ENCODE peak calls at places on chromosomes 2 and 18, in four cellular contexts. J is WTC11, P is HepG2, D is K562. S is an unnamed sample.

GRCh38 chr2:64338910-64339500 is 115.0 kb upstream of the LGALSL start:
- DNase-seq in J (no peak), P (no peak), D (no peak), S (no peak)

GRCh38 chr2:45009303-45009927 is at the start of gene SIX2:
- DNase-seq in J (peak; percentile 97), P (peak; percentile 41), D (peak; percentile 8), S (peak; percentile 94)

GRCh38 chr2:20198001-20198400 is 26.9 kb downstream of the SDC1 start:
- DNase-seq in J (no peak), P (no peak), D (no peak), S (no peak)

GRCh38 chr2:127638361-127639110 is 7.4 kb upstream of the GPR17 start:
- DNase-seq in J (peak; percentile 72), P (no peak), D (peak; percentile 61), S (no peak)

GRCh38 chr2:39932198-39932597 is 153.1 kb upstream of the THUMPD2 start:
- DNase-seq in J (no peak), P (no peak), D (no peak), S (no peak)

GRCh38 chr2:133346654-133347053 is 221.6 kb downstream of the NCKAP5 start:
- DNase-seq in J (no peak), P (no peak), D (no peak), S (no peak)

GRCh38 chr2:96527052-96527964 is 9.2 kb upstream of the ARID5A start:
- DNase-seq in J (peak; percentile 59), P (no peak), D (no peak), S (no peak)

GRCh38 chr2:180002198-180002597 is 4.9 kb downstream of the CWC22 start:
- DNase-seq in J (no peak), P (no peak), D (no peak), S (no peak)

GRCh38 chr2:200812122-200813022 is 662 bp downstream of the BZW1 start:
- DNase-seq in J (peak; percentile 55), P (peak; percentile 74), D (peak; percentile 81), S (peak; percentile 57)

GRCh38 chr2:241564596-241565411 is 6.3 kb downstream of the BOK start:
- DNase-seq in J (no peak), P (no peak), D (no peak), S (no peak)

GRCh38 chr2:235573331-235574221 is 79.7 kb downstream of the AGAP1 start:
- DNase-seq in J (no peak), P (no peak), D (no peak), S (no peak)

GRCh38 chr18:58584219-58585127 is 44.4 kb downstream of the ALPK2 start:
- DNase-seq in J (no peak), P (no peak), D (no peak), S (no peak)

GRCh38 chr18:51643483-51643882 is 446.0 kb upstream of the MEX3C start:
- DNase-seq in J (no peak), P (no peak), D (no peak), S (no peak)

GRCh38 chr2:234328444-234328990 is 168.4 kb downstream of the ARL4C start:
- DNase-seq in J (no peak), P (no peak), D (no peak), S (no peak)

GRCh38 chr2:237695201-237695780 is 67.9 kb downstream of the LRRFIP1 start:
- DNase-seq in J (no peak), P (no peak), D (peak; percentile 57), S (no peak)

GRCh38 chr18:52236134-52236533 is 103.9 kb upstream of the DCC start:
- DNase-seq in J (no peak), P (no peak), D (no peak), S (no peak)

GRCh38 chr2:237861-238260 is 26.0 kb downstream of the SH3YL1 start:
- DNase-seq in J (no peak), P (no peak), D (peak; percentile 16), S (no peak)

GRCh38 chr2:1594281-1595171 is 149.8 kb downstream of the PXDN start:
- DNase-seq in J (no peak), P (no peak), D (no peak), S (no peak)

GRCh38 chr2:240604939-240605716 is 18.6 kb downstream of the CAPN10 start:
- DNase-seq in J (no peak), P (peak; percentile 71), D (no peak), S (no peak)

GRCh38 chr2:191618789-191619185 is 59.1 kb upstream of the NABP1 start:
- DNase-seq in J (no peak), P (no peak), D (no peak), S (no peak)
- TF ChIP-seq ELF4 in J (no peak), P (no peak), D (no peak), S (no peak)

DNA sequence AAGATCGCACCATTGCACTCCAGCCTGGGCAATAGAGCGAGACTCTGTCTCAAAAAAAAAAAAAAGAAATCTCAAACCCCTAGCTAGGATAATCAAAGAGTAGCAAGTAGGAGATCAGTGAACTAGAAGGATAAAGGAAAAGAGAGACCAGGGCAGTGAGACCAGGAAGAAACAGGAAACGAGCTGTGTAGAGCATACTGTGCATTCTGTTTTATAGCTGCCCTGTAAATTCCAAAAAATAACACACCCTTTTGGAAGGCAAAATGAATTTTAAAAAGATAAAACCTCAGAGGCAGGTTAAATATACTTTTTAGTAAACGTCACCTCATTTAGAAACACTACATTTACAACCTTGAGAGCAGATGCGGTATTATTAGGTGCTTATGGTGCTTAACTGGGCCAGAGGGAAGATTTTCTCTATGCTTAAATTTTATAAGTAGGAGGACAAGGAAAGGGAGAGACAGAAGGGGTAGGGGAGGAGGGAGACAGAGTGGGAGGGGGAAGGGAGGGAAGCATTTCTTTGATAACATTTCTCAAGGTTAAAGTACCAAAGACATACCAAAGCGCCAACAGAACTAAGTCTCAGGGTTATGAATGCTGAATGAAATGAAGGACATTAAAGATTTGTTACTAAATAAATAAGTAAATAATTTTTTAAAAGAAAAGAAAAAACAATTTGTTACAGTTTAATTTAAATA is 30.1 kb downstream of the FEZ2 start:
- DNase-seq in J (no peak), P (no peak), D (no peak), S (no peak)
- TF ChIP-seq SP1 in J (no peak), P (no peak), D (no peak), S (no peak)

DNA sequence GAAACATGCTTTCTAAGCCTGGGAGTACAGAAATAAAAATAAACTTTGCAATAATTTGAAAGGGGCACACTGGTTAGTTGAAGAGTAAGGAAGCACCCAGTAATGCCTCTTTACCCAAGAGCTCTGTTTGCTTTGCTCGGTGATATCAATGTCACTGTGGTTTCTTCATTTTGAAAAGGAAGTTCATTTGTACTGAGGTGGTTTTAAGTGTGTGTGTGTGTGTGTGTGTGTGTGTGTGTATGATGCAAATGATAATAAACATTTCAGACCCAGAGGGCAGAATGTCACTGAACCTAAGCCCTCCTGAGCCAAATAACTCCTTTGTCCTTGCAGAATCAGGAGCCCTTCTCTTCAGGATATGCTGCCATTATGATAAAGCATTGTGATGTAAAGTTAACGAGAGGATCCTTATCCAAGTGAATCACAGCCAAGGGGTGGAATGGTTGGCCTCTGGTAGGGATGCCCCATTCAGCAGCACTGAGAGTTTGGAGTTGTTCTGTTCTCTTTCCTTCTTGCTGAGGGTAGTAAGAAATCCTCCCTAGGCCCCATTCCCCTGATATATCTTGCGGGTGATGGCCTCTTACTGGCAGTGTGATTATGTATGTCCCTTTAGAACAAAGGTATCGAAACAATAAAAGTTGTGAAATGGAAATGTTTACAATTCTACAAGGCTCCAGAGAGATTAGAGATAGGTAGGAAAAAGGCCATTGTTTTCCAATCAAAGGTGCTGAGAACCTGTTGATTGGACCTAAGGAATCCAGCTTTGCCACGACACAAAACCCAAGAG is 7.6 kb downstream of the ITGA6 start:
- DNase-seq in J (no peak), P (no peak), D (no peak), S (no peak)
- TF ChIP-seq ELF4 in J (no peak), P (no peak), D (no peak), S (no peak)

GRCh38 chr2:10514287-10514686 is 66.2 kb upstream of the ODC1 start:
- DNase-seq in J (no peak), P (no peak), D (no peak), S (no peak)
- TF ChIP-seq SP1 in J (no peak), P (no peak), D (no peak), S (no peak)

S was measured in HEK293T.